ENCODE peak calls at places on chromosomes 13 and 19, in four cellular contexts. Y is body of pancreas, I is PC-3, L is A673. V is an unnamed sample.

GRCh38 chr13:51955841-51956603 is 55.2 kb downstream of the ATP7B start:
- DNase-seq in I (no peak), Y (no peak), L (no peak), V (no peak)

GRCh38 chr19:49020342-49020741 is 3.5 kb upstream of the LHB start:
- DNase-seq in L (no peak), I (no peak), Y (peak; percentile 85), V (no peak)

GRCh38 chr13:47945738-47946137 is 55.3 kb downstream of the SUCLA2 start:
- DNase-seq in Y (no peak), L (no peak), I (no peak), V (peak; percentile 29)

GRCh38 chr13:91112191-91112579 is 235.3 kb upstream of the MIR17HG start:
- DNase-seq in I (no peak), Y (no peak), L (no peak), V (no peak)

GRCh38 chr13:112664501-112665203 is 25.2 kb upstream of the ATP11A start:
- DNase-seq in Y (no peak), I (no peak), L (no peak), V (no peak)

GRCh38 chr19:4713384-4713951 is 10.2 kb downstream of the DPP9 start:
- DNase-seq in Y (peak; percentile 54), I (peak; percentile 100), L (no peak), V (no peak)

GRCh38 chr19:45972081-45972943 is 1.4 kb downstream of the NOVA2 start:
- DNase-seq in L (no peak), Y (no peak), I (no peak), V (no peak)

GRCh38 chr19:46624958-46625661 is at the start of gene PTGIR:
- DNase-seq in Y (peak; percentile 62), L (no peak), I (no peak), V (no peak)

GRCh38 chr19:51263808-51264207 is 12.9 kb downstream of the SIGLECL1 start:
- DNase-seq in Y (no peak), L (no peak), I (no peak), V (no peak)

GRCh38 chr19:40284501-40285352 is at the start of gene AKT2:
- DNase-seq in Y (peak; percentile 12), I (no peak), L (peak; percentile 91), V (peak; percentile 91)
- TF ChIP-seq CTCF in Y (no peak), I (no peak), L (no peak), V (no peak)

GRCh38 chr13:50699874-50700663 is 143.4 kb downstream of the DLEU7 start:
- DNase-seq in Y (no peak), L (no peak), I (no peak), V (no peak)
- H3K4me1 ChIP-seq in Y (no peaks in the 10 kb centered on the region), L (no peaks in the 10 kb centered on the region), I (no peaks in the 10 kb centered on the region), V (peaks cover 14% of the 10 kb centered on the region)

GRCh38 chr13:20810808-20811207 is 37.0 kb upstream of the EEF1AKMT1 start:
- DNase-seq in L (no peak), I (no peak), Y (no peak), V (no peak)
- TF ChIP-seq CTCF in L (no peak), I (no peak), Y (no peak), V (no peak)

GRCh38 chr19:18830488-18830887 is 1.3 kb upstream of the UPF1 start:
- DNase-seq in Y (no peak), I (no peak), L (no peak), V (no peak)

GRCh38 chr19:18831524-18832330 is at the start of gene UPF1:
- DNase-seq in L (peak; percentile 97), Y (peak; percentile 94), I (peak; percentile 96), V (peak; percentile 92)

GRCh38 chr19:18833849-18834643 is 2.3 kb downstream of the UPF1 start:
- DNase-seq in Y (peak; percentile 59), L (no peak), I (peak; percentile 28), V (no peak)

GRCh38 chr19:18833141-18833476 is 1.4 kb downstream of the UPF1 start:
- DNase-seq in I (peak; percentile 13), L (no peak), Y (no peak), V (no peak)

GRCh38 chr19:18832331-18833140 is 777 bp downstream of the UPF1 start:
- DNase-seq in L (no peak), I (peak; percentile 16), Y (peak; percentile 50), V (peak; percentile 68)
- H3K4me1 ChIP-seq in L (peaks cover 12% of the 10 kb centered on the region), I (peaks cover 7% of the 10 kb centered on the region), Y (peaks cover 44% of the 10 kb centered on the region), V (peaks cover 8% of the 10 kb centered on the region)

GRCh38 chr19:13016628-13017305 is 21.5 kb downstream of the NFIX start:
- DNase-seq in L (no peak), Y (no peak), I (peak; percentile 42), V (no peak)
- TF ChIP-seq CTCF in L (no peak), Y (no peak), I (no peak), V (no peak)

GRCh38 chr19:44738603-44739585 is 9.6 kb upstream of the BCL3 start:
- DNase-seq in Y (peak; percentile 85), L (no peak), I (no peak), V (no peak)

GRCh38 chr19:44740351-44740824 is 8.1 kb upstream of the BCL3 start:
- DNase-seq in Y (no peak), L (no peak), I (no peak), V (no peak)

GRCh38 chr19:44741258-44741731 is 7.2 kb upstream of the BCL3 start:
- DNase-seq in L (no peak), Y (peak; percentile 61), I (peak; percentile 80), V (no peak)

GRCh38 chr19:44745386-44745831 is 3.1 kb upstream of the BCL3 start:
- DNase-seq in L (peak; percentile 74), Y (peak; percentile 64), I (peak; percentile 30), V (peak; percentile 72)

DNA sequence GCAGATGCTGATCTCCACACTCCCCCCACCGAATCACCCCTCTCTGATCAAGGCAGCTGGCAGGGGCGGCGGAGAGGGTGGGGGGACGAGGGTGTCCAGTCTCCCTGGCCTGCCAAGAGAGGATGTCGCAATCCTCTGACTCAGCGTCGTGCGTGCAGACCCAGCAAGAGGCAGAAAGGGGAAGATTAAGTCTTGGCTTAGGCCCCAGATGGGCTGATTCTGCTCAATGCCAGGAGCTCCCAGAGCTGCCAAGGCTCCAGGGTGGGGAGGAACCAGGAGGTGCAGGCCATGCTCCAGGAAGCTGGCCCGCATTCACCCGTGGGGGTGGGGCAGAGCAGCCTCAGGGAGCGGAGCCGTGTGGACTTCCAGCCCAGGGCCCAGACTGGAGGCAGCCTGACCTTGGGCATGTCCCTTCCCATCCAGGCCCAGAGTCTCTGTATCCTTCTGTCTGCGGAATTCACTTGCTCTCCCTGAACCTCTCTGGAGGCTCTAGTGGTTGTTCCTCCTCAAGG is 6.6 kb upstream of the BCL3 start:
- DNase-seq in L (peak; percentile 96), I (peak; percentile 98), Y (peak; percentile 100), V (peak; percentile 82)
- H3K4me1 ChIP-seq in L (peaks cover 30% of the 10 kb centered on the region), I (peaks cover 45% of the 10 kb centered on the region), Y (peaks cover 79% of the 10 kb centered on the region), V (peaks cover 66% of the 10 kb centered on the region)

DNA sequence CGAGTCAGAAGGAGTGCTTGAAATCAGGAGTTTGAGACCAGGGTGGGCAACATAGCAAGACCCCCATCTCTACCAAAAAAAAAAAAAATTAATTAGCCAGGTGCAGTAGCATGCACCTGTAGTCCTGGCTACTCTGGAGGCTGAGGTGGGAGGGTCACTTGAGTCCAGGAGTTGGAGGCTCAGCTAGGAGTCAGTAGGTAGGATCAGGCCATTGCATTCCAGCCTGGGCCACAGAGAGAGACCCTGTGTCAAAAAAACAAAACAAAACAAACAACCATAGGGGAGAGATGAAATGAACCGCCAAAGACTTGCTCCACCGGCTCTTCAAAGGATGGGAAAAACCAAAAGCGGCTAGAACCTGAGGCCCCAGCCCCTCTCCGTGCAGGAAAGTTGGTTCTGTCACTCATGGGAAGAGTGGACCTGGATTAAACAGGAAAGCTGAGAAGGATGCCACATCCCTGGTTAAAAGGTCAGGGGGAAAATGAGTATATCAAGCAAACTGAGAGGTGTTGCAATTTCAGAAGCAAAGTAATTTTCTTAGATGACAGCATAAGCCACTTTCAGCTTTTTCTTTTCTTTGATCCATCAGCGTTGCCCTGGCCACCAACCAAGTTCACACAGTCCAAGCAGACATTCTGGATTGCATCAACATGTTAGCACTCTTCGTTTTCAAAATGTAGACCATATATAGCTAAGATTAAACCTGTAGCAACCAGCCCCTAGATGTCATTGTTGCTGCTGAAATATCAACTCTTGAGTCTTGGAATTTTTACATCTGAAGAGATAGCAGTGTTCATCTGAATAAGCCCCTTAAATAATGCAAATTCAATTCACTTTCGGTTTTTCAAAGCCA is 8.9 kb upstream of the ZNF507 start:
- DNase-seq in I (peak; percentile 15), L (peak; percentile 17), Y (no peak), V (no peak)
- TF ChIP-seq CTCF in I (peak; percentile 32), L (peak; percentile 23), Y (no peak), V (no peak)

GRCh38 chr13:75468602-75469001 is 13.4 kb downstream of the TBC1D4 start:
- DNase-seq in L (no peak), I (no peak), Y (no peak), V (no peak)
- H3K4me1 ChIP-seq in L (peaks cover 7% of the 10 kb centered on the region), I (no peaks in the 10 kb centered on the region), Y (peaks cover 20% of the 10 kb centered on the region), V (peaks cover 31% of the 10 kb centered on the region)

V was measured in Caco-2.